ENCODE peak calls at places on chromosome 5, in seven cellular contexts. One of them, this sample, is unnamed.

GRCh38 chr5:96752341-96753016 is 55.3 kb downstream of the ERAP1 start:
- DNase-seq in tibial nerve: no peak
- DNase-seq in endothelial cell of umbilical vein: peak
- DNase-seq in heart left ventricle: no peak
- DNase-seq in testis: peak
- DNase-seq in right lobe of liver: no peak
- DNase-seq in lower leg skin: peak
- DNase-seq in this sample: no peak

GRCh38 chr5:143161893-143162520 is 241.5 kb downstream of the NR3C1 start:
- DNase-seq in tibial nerve: no peak
- DNase-seq in endothelial cell of umbilical vein: no peak
- DNase-seq in heart left ventricle: no peak
- DNase-seq in testis: no peak
- DNase-seq in right lobe of liver: no peak
- DNase-seq in lower leg skin: peak
- DNase-seq in this sample: no peak

GRCh38 chr5:126414874-126415502 is 8.2 kb upstream of the GRAMD2B start:
- DNase-seq in tibial nerve: no peak
- DNase-seq in endothelial cell of umbilical vein: peak
- DNase-seq in heart left ventricle: peak
- DNase-seq in testis: peak
- DNase-seq in right lobe of liver: no peak
- DNase-seq in lower leg skin: peak
- DNase-seq in this sample: no peak

GRCh38 chr5:73757421-73757820 is 131.4 kb downstream of the ARHGEF28 start:
- DNase-seq in tibial nerve: no peak
- DNase-seq in endothelial cell of umbilical vein: no peak
- DNase-seq in heart left ventricle: no peak
- DNase-seq in testis: no peak
- DNase-seq in right lobe of liver: no peak
- DNase-seq in lower leg skin: no peak
- DNase-seq in this sample: no peak

GRCh38 chr5:139422307-139422893 is 16.9 kb downstream of the DNAJC18 start:
- DNase-seq in tibial nerve: no peak
- DNase-seq in endothelial cell of umbilical vein: peak
- DNase-seq in heart left ventricle: no peak
- DNase-seq in testis: peak
- DNase-seq in right lobe of liver: peak
- DNase-seq in lower leg skin: peak
- DNase-seq in this sample: no peak

GRCh38 chr5:172078027-172078426 is 71.6 kb upstream of the FBXW11 start:
- DNase-seq in tibial nerve: no peak
- DNase-seq in endothelial cell of umbilical vein: no peak
- DNase-seq in heart left ventricle: no peak
- DNase-seq in testis: peak
- DNase-seq in right lobe of liver: no peak
- DNase-seq in lower leg skin: no peak
- DNase-seq in this sample: no peak

GRCh38 chr5:93598141-93598996 is 15.3 kb downstream of the NR2F1 start:
- DNase-seq in tibial nerve: no peak
- DNase-seq in endothelial cell of umbilical vein: no peak
- DNase-seq in heart left ventricle: no peak
- DNase-seq in testis: no peak
- DNase-seq in right lobe of liver: no peak
- DNase-seq in lower leg skin: no peak
- DNase-seq in this sample: no peak

GRCh38 chr5:92544042-92544441 is 1037.0 kb downstream of the NR2F1-AS1 start:
- DNase-seq in tibial nerve: no peak
- DNase-seq in endothelial cell of umbilical vein: no peak
- DNase-seq in heart left ventricle: no peak
- DNase-seq in testis: no peak
- DNase-seq in right lobe of liver: no peak
- DNase-seq in lower leg skin: no peak
- DNase-seq in this sample: no peak

GRCh38 chr5:15933481-15934207 is 245.9 kb downstream of the MARCHF11 start:
- DNase-seq in tibial nerve: no peak
- DNase-seq in endothelial cell of umbilical vein: peak
- DNase-seq in heart left ventricle: no peak
- DNase-seq in testis: peak
- DNase-seq in right lobe of liver: no peak
- DNase-seq in lower leg skin: no peak
- DNase-seq in this sample: no peak

GRCh38 chr5:142437563-142437962 is 112.7 kb upstream of the SPRY4 start:
- DNase-seq in tibial nerve: no peak
- DNase-seq in endothelial cell of umbilical vein: no peak
- DNase-seq in heart left ventricle: no peak
- DNase-seq in testis: no peak
- DNase-seq in right lobe of liver: no peak
- DNase-seq in lower leg skin: no peak
- DNase-seq in this sample: no peak

GRCh38 chr5:165631235-165631634 is 2125.8 kb downstream of the MAT2B start:
- DNase-seq in tibial nerve: no peak
- DNase-seq in endothelial cell of umbilical vein: no peak
- DNase-seq in heart left ventricle: no peak
- DNase-seq in testis: no peak
- DNase-seq in right lobe of liver: no peak
- DNase-seq in lower leg skin: no peak
- DNase-seq in this sample: no peak

GRCh38 chr5:40796487-40796889 is 1.7 kb downstream of the PRKAA1 start:
- DNase-seq in tibial nerve: no peak
- DNase-seq in endothelial cell of umbilical vein: peak
- DNase-seq in heart left ventricle: no peak
- DNase-seq in testis: no peak
- DNase-seq in right lobe of liver: no peak
- DNase-seq in lower leg skin: peak
- DNase-seq in this sample: no peak

GRCh38 chr5:89313044-89313443 is 430.1 kb upstream of the MEF2C start:
- DNase-seq in tibial nerve: no peak
- DNase-seq in endothelial cell of umbilical vein: peak
- DNase-seq in heart left ventricle: no peak
- DNase-seq in testis: no peak
- DNase-seq in right lobe of liver: no peak
- DNase-seq in lower leg skin: no peak
- DNase-seq in this sample: no peak
- TF ChIP-seq POLR2A in tibial nerve: no peak
- TF ChIP-seq POLR2A in endothelial cell of umbilical vein: no peak
- TF ChIP-seq POLR2A in heart left ventricle: no peak
- TF ChIP-seq POLR2A in testis: no peak
- TF ChIP-seq POLR2A in right lobe of liver: no peak
- TF ChIP-seq POLR2A in lower leg skin: no peak
- TF ChIP-seq POLR2A in this sample: no peak

DNA sequence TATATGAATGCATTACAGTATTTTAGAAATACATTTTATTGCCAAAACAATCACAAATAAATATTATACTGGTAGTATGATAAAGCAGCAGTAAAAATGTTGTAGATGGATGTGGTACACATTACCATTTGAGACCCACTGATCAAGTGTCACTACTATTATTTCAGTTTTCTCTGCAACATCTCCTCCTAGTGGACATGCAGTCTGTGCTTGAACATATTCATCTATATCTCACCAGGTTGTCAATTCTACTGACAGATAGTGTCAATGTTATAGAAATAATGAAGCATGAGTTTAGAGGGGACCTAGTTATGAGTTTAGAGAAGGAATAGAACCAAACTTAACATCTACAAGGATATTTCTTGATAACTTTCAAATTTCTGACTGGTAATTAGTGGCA is 39.2 kb upstream of the ELOVL7 start:
- DNase-seq in tibial nerve: no peak
- DNase-seq in endothelial cell of umbilical vein: no peak
- DNase-seq in heart left ventricle: no peak
- DNase-seq in testis: no peak
- DNase-seq in right lobe of liver: no peak
- DNase-seq in lower leg skin: no peak
- DNase-seq in this sample: no peak
- TF ChIP-seq CTCF in tibial nerve: no peak
- TF ChIP-seq CTCF in endothelial cell of umbilical vein: peak
- TF ChIP-seq CTCF in heart left ventricle: no peak
- TF ChIP-seq CTCF in testis: no peak
- TF ChIP-seq CTCF in right lobe of liver: peak
- TF ChIP-seq CTCF in lower leg skin: no peak
- TF ChIP-seq CTCF in this sample: peak

GRCh38 chr5:35182541-35183242 is 47.6 kb downstream of the PRLR start:
- DNase-seq in tibial nerve: no peak
- DNase-seq in endothelial cell of umbilical vein: no peak
- DNase-seq in heart left ventricle: no peak
- DNase-seq in testis: no peak
- DNase-seq in right lobe of liver: no peak
- DNase-seq in lower leg skin: no peak
- DNase-seq in this sample: no peak

GRCh38 chr5:35183243-35183955 is 46.9 kb downstream of the PRLR start:
- DNase-seq in tibial nerve: peak
- DNase-seq in endothelial cell of umbilical vein: peak
- DNase-seq in heart left ventricle: peak
- DNase-seq in testis: peak
- DNase-seq in right lobe of liver: peak
- DNase-seq in lower leg skin: no peak
- DNase-seq in this sample: no peak

GRCh38 chr5:35188041-35188457 is 42.2 kb downstream of the PRLR start:
- DNase-seq in tibial nerve: no peak
- DNase-seq in endothelial cell of umbilical vein: no peak
- DNase-seq in heart left ventricle: no peak
- DNase-seq in testis: no peak
- DNase-seq in right lobe of liver: no peak
- DNase-seq in lower leg skin: no peak
- DNase-seq in this sample: no peak

GRCh38 chr5:35186749-35187148 is 43.5 kb downstream of the PRLR start:
- DNase-seq in tibial nerve: no peak
- DNase-seq in endothelial cell of umbilical vein: no peak
- DNase-seq in heart left ventricle: no peak
- DNase-seq in testis: no peak
- DNase-seq in right lobe of liver: no peak
- DNase-seq in lower leg skin: no peak
- DNase-seq in this sample: no peak

DNA sequence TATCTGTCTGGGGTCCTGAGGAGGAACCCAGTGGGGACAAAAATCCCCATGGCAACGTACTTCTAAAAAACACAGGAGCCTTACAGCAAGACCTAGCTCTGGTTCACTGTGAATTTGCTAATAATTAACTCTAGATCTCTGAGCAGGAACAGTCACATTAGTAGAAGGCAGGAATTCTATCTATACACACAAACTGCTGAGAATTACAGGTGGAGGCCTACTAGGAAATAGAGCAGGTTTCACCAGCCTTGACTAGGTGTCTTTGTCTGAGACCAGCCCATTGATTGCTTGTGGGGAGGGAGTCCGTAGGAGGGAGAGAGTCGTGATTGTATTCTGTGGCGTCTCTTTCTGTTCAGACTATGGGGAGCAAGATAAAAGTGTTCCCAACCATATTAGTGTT is 44.8 kb downstream of the PRLR start:
- DNase-seq in tibial nerve: no peak
- DNase-seq in endothelial cell of umbilical vein: no peak
- DNase-seq in heart left ventricle: no peak
- DNase-seq in testis: no peak
- DNase-seq in right lobe of liver: no peak
- DNase-seq in lower leg skin: no peak
- DNase-seq in this sample: no peak
- TF ChIP-seq POLR2A in tibial nerve: no peak
- TF ChIP-seq POLR2A in endothelial cell of umbilical vein: no peak
- TF ChIP-seq POLR2A in heart left ventricle: no peak
- TF ChIP-seq POLR2A in testis: no peak
- TF ChIP-seq POLR2A in right lobe of liver: no peak
- TF ChIP-seq POLR2A in lower leg skin: no peak
- TF ChIP-seq POLR2A in this sample: no peak

DNA sequence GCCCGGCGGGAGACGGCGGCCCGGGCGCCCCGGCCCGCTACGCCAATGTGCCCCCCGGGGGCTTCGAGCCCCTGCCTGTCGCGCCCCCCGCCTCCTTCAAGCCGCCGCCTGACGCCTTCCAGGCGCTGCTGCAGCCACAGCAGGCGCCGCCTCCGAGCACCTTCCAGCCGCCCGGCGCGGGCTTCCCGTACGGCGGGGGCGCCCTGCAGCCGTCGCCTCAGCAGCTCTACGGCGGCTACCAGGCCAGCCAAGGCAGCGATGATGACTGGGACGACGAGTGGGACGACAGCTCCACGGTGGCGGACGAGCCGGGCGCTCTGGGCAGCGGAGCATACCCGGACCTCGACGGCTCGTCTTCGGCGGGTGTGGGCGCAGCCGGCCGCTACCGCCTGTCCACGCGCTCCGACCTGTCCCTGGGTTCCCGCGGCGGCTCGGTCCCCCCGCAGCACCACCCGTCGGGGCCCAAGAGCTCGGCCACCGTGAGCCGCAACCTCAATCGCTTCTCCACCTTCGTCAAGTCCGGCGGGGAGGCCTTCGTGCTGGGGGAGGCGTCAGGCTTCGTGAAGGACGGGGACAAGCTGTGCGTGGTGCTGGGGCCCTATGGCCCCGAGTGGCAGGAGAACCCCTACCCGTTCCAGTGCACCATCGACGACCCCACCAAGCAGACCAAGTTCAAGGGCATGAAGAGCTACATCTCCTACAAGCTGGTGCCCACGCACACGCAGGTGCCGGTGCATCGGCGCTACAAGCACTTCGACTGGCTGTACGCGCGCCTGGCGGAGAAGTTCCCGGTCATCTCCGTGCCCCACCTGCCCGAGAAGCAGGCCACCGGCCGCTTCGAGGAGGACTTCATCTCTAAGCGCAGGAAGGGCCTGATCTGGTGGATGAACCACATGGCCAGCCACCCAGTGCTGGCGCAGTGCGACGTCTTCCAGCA is 855 bp downstream of the SNX18 start:
- DNase-seq in tibial nerve: peak
- DNase-seq in endothelial cell of umbilical vein: peak
- DNase-seq in heart left ventricle: peak
- DNase-seq in testis: no peak
- DNase-seq in right lobe of liver: peak
- DNase-seq in lower leg skin: no peak
- DNase-seq in this sample: no peak
- TF ChIP-seq CTCF in tibial nerve: no peak
- TF ChIP-seq CTCF in endothelial cell of umbilical vein: no peak
- TF ChIP-seq CTCF in heart left ventricle: no peak
- TF ChIP-seq CTCF in testis: no peak
- TF ChIP-seq CTCF in right lobe of liver: no peak
- TF ChIP-seq CTCF in lower leg skin: no peak
- TF ChIP-seq CTCF in this sample: no peak

GRCh38 chr5:129459485-129460120 is 495 bp upstream of the ADAMTS19 start:
- DNase-seq in tibial nerve: no peak
- DNase-seq in endothelial cell of umbilical vein: peak
- DNase-seq in heart left ventricle: peak
- DNase-seq in testis: peak
- DNase-seq in right lobe of liver: no peak
- DNase-seq in lower leg skin: no peak
- DNase-seq in this sample: no peak
- TF ChIP-seq POLR2A in tibial nerve: no peak
- TF ChIP-seq POLR2A in endothelial cell of umbilical vein: no peak
- TF ChIP-seq POLR2A in heart left ventricle: no peak
- TF ChIP-seq POLR2A in testis: no peak
- TF ChIP-seq POLR2A in right lobe of liver: no peak
- TF ChIP-seq POLR2A in lower leg skin: no peak
- TF ChIP-seq POLR2A in this sample: no peak

DNA sequence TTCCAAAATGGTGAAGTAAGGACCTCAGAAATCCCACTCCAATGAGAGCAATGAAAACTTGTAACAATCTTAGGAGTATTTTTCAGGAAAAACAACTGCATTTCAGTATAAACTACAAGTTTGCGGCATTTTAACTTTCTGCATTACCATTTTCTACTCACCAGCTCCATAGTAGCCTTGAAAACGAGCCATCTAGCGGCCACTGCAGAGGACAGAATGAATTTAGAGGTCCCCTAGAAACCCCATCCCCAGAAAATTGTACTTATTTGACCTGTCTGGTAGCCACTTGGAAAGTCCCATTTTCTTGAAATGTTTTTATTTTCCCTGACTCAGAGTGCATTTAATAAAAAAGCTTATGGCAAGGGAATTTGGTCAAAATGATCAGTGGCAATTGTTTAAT is 205.4 kb upstream of the ITGA1 start:
- DNase-seq in tibial nerve: no peak
- DNase-seq in endothelial cell of umbilical vein: no peak
- DNase-seq in heart left ventricle: no peak
- DNase-seq in testis: no peak
- DNase-seq in right lobe of liver: no peak
- DNase-seq in lower leg skin: no peak
- DNase-seq in this sample: no peak
- TF ChIP-seq CTCF in tibial nerve: no peak
- TF ChIP-seq CTCF in endothelial cell of umbilical vein: peak
- TF ChIP-seq CTCF in heart left ventricle: no peak
- TF ChIP-seq CTCF in testis: no peak
- TF ChIP-seq CTCF in right lobe of liver: no peak
- TF ChIP-seq CTCF in lower leg skin: no peak
- TF ChIP-seq CTCF in this sample: no peak